ENCODE peak calls at places on chromosomes 12 and 14, in five cellular contexts. P, B, X, W and V are unnamed samples.

GRCh38 chr12:111758120-111758561 is 8.6 kb upstream of the ALDH2 start:
- DNase-seq in P (no peak), B (no peak), X (no peak), W (no peak), V (no peak)

GRCh38 chr12:67721216-67721615 is 72.7 kb downstream of the DYRK2 start:
- DNase-seq in P (no peak), B (no peak), X (no peak), W (no peak), V (no peak)

GRCh38 chr12:130644124-130644523 is 72.0 kb downstream of the RIMBP2 start:
- DNase-seq in P (no peak), B (no peak), X (no peak), W (no peak), V (no peak)

GRCh38 chr14:101408077-101408831 is 153.0 kb upstream of the DIO3 start:
- DNase-seq in P (peak), B (no peak), X (no peak), W (no peak), V (no peak)

GRCh38 chr14:49297102-49297501 is 289.1 kb downstream of the RPS29 start:
- DNase-seq in P (no peak), B (no peak), X (no peak), W (no peak), V (no peak)

GRCh38 chr14:79369359-79370332 is 841.7 kb downstream of the DIO2 start:
- DNase-seq in P (peak), B (no peak), X (no peak), W (no peak), V (no peak)

GRCh38 chr12:48004039-48004940 is at the start of gene COL2A1:
- DNase-seq in P (no peak), B (no peak), X (peak), W (no peak), V (peak)

GRCh38 chr14:103749860-103750259 is 34.2 kb downstream of the ZFYVE21 start:
- DNase-seq in P (no peak), B (no peak), X (no peak), W (no peak), V (no peak)

GRCh38 chr12:97277030-97277429 is 185.6 kb upstream of the RMST start:
- DNase-seq in P (no peak), B (no peak), X (no peak), W (no peak), V (no peak)

GRCh38 chr12:57623811-57624390 is 9.1 kb downstream of the B4GALNT1 start:
- DNase-seq in P (no peak), B (no peak), X (peak), W (no peak), V (no peak)